ENCODE peak calls at places on chromosomes 7 and 10, in five cellular contexts. J is effector memory CD4-positive, alpha-beta T cell; O is brain microvascular endothelial cell; I is aorta; W is AG04450. Y is an unnamed sample. For H3K27me3, the result is how much of the 10 kb centered on the place peaks cover.

GRCh38 chr7:159020987-159021386 is 123.7 kb downstream of the VIPR2 start:
- DNase-seq in J (no peak), O (no peak), I (no peak), W (no peak), Y (no peak)

GRCh38 chr10:125637496-125637895 is 45.5 kb downstream of the TEX36 start:
- DNase-seq in J (no peak), O (no peak), I (no peak), W (no peak), Y (no peak)

GRCh38 chr7:48298779-48299178 is 127.5 kb downstream of the ABCA13 start:
- DNase-seq in J (no peak), O (peak), I (no peak), W (no peak), Y (peak)

GRCh38 chr7:93558705-93559614 is 15.6 kb downstream of the CALCR start:
- DNase-seq in J (no peak), O (peak), I (no peak), W (no peak), Y (no peak)

GRCh38 chr10:102291221-102291905 is 46.0 kb downstream of the GBF1 start:
- DNase-seq in J (no peak), O (no peak), I (no peak), W (no peak), Y (no peak)

GRCh38 chr7:47424523-47424922 is 157.4 kb downstream of the TNS3 start:
- DNase-seq in J (no peak), O (no peak), I (no peak), W (no peak), Y (no peak)

GRCh38 chr7:112646787-112647186 is 143.4 kb downstream of the TMEM168 start:
- DNase-seq in J (no peak), O (no peak), I (no peak), W (no peak), Y (no peak)

GRCh38 chr7:84469034-84469433 is 274.4 kb upstream of the SEMA3A start:
- DNase-seq in J (no peak), O (no peak), I (no peak), W (no peak), Y (no peak)

GRCh38 chr7:128055668-128056067 is 24.4 kb upstream of the LRRC4 start:
- DNase-seq in J (no peak), O (no peak), I (no peak), W (no peak), Y (no peak)

GRCh38 chr10:100747826-100748231 is 2.4 kb downstream of the PAX2 start:
- DNase-seq in J (no peak), O (no peak), I (no peak), W (no peak), Y (no peak)

GRCh38 chr10:34637419-34637911 is 177.6 kb downstream of the PARD3 start:
- DNase-seq in J (no peak), O (peak), I (peak), W (no peak), Y (peak)

GRCh38 chr10:60235001-60235400 is 154.7 kb downstream of the ANK3 start:
- DNase-seq in J (no peak), O (peak), I (no peak), W (no peak), Y (peak)

GRCh38 chr10:33421789-33422188 is 87.3 kb upstream of the NRP1 start:
- DNase-seq in J (no peak), O (peak), I (peak), W (peak), Y (peak)

GRCh38 chr7:141477866-141478265 is 73.3 kb upstream of the AGK start:
- DNase-seq in J (no peak), O (no peak), I (no peak), W (no peak), Y (peak)

GRCh38 chr10:33376976-33377657 is 42.6 kb upstream of the NRP1 start:
- DNase-seq in J (no peak), O (peak), I (no peak), W (peak), Y (no peak)

GRCh38 chr7:157432957-157433576 is 96.3 kb downstream of the DNAJB6 start:
- DNase-seq in J (no peak), O (peak), I (peak), W (no peak), Y (no peak)

GRCh38 chr10:17237915-17238444 is 9.9 kb downstream of the VIM start:
- DNase-seq in J (no peak), O (no peak), I (no peak), W (no peak), Y (peak)

GRCh38 chr7:14507617-14508016 is 394.9 kb downstream of the DGKB start:
- DNase-seq in J (no peak), O (peak), I (no peak), W (no peak), Y (peak)

GRCh38 chr10:5583525-5584175 is 58.9 kb downstream of the CALML3 start:
- DNase-seq in J (no peak), O (no peak), I (peak), W (no peak), Y (no peak)

GRCh38 chr7:7972128-7972527 is 3.5 kb downstream of the GLCCI1 start:
- DNase-seq in J (no peak), O (no peak), I (no peak), W (no peak), Y (no peak)

GRCh38 chr10:12777840-12778585 is 223.5 kb downstream of the CCDC3 start:
- DNase-seq in J (no peak), O (no peak), I (no peak), W (no peak), Y (no peak)

GRCh38 chr10:44955408-44956070 is 4.1 kb upstream of the RASSF4 start:
- DNase-seq in J (no peak), O (no peak), I (no peak), W (no peak), Y (no peak)

DNA sequence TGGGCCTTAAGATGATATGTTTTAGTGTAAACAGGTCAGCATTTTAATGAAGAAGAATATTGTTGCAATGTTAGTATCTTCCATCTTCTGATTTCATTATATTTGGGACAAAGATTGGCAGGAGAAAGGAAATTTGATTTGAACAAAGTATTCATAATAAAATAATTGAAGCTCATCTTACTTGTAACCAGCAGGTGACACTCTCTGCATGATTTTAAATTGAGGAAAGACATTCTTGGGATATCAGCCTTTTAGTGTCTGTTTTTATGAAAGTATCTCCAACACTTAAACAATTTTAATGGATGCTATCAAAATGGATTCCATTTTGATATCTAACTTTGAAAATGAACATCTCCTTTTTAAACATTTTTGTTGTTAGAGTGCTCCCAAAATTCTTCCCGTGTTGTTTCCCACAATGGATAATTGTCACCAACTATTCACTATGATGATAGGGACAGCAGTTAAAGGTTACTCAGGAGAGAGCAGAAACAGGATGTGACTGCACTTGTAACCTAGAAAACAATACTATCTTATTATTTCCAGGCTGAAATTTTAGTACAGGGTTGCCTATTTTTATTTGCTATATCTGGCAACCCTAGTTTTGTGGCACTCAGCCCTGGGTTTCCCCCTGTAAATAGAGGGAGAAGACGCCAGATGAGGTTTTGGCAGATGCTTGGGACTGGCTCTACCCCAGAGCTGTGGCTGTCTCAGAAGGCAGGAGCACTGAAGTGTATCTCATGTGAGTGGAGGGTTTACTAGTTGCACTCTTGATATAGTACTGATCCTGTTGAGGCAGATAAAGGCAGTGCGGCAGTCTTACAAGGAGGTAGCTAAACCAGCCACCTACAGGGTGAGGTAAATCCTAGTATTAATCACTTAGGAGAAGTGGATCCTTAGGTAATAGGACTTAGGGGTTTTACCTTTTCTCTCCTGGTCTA is 31.0 kb upstream of the ABCB4 start:
- DNase-seq in J (no peak), O (no peak), I (no peak), W (peak), Y (no peak)
- H3K4me3 ChIP-seq in J (no peak), O (no peak), I (no peak), W (no peak), Y (no peak)

DNA sequence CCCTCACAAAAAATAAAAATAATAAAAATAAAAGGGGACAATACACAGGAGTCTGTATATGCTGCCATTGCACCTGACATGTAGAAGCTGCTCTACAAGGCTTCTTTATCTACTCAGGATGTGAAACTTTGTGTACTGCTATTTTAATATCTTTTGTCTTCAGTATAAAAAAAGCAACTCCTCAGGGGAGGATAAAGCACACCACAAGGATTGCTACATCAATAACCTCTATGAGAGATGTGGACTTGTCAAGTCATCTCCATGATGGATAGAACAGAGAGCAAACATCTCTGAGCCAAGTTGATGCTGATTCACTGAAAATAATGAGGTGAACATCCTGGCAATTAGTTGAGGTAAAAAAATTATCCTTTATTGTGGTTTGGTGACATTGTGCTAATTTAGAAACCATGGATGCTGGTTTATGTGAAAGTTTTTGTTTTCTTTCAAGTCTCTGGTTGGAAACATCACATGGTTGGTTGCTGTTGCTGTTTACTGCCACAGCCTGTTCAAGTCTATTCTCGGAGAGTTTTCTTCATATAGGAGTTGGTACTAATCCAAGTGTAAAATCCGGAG is 1.6 kb upstream of the HECW1 start:
- DNase-seq in J (no peak), O (no peak), I (no peak), W (no peak), Y (no peak)
- H3K27me3 ChIP-seq in J (under half), O (under half), I (under half), W (under half), Y (under half)

GRCh38 chr7:101126651-101127459 is at the start of gene SERPINE1:
- DNase-seq in J (peak), O (peak), I (peak), W (peak), Y (peak)
- H3K4me3 ChIP-seq in J (no peak), O (peak), I (peak), W (peak), Y (peak)

GRCh38 chr7:27169658-27170493 is 4.2 kb downstream of the HOXA10 start:
- DNase-seq in J (no peak), O (no peak), I (peak), W (no peak), Y (peak)

GRCh38 chr7:27168265-27168947 is 3.1 kb upstream of the HOXA9 start:
- DNase-seq in J (no peak), O (no peak), I (peak), W (no peak), Y (peak)

GRCh38 chr7:27167170-27167505 is 1.8 kb upstream of the HOXA9 start:
- DNase-seq in J (no peak), O (no peak), I (peak), W (no peak), Y (peak)

GRCh38 chr7:27166475-27167169 is 1.3 kb upstream of the HOXA9 start:
- DNase-seq in J (no peak), O (no peak), I (peak), W (no peak), Y (peak)

GRCh38 chr7:27167916-27168264 is 2.6 kb upstream of the HOXA9 start:
- DNase-seq in J (no peak), O (no peak), I (peak), W (no peak), Y (peak)
- H3K27me3 ChIP-seq in J (half or more), O (half or more), I (under half), W (half or more), Y (under half)

DNA sequence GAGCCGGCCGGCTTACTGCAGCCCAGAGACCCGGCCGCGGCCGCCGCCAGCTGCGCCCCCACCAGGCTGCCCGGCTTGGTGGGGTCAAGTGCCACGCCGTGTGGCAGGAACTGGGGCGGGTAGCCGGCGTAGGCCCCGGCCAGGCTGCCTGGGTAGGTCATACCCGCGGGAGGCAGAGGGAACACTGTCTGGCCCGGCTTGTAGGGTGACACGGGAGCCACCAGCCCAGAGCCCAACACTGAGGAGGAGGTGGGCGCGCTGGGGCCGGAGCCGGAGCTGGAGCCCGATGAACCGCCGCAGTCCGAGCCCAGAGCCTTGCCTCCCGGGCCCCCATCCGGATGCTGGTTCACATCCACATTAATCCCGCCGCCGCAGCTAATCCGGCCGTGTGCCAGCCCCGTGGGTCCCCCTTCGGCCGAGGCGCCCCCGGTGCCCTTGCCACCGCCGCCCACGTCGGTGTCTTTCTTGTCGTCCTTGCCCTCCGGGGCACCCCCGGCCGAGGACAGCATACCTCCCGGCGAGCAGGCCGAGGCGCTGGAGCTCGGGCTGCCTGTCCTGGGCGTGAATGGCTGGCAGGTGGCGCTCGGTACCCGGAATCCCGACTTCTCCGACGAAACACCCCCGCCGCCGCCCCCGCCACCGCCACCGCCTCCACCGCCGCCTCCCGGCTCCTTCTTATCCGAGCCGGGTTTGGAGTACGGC is 2.0 kb downstream of the ZNF503 start:
- DNase-seq in J (no peak), O (peak), I (peak), W (no peak), Y (peak)
- H3K4me3 ChIP-seq in J (peak), O (peak), I (peak), W (peak), Y (peak)